ENCODE peak calls at places on chromosomes 12 and 14, in seven cellular contexts. One of them, this sample, is unnamed. For H3K4me1, the result is how much of the 10 kb centered on the place peaks cover.

GRCh38 chr12:14948672-14949071 is 10.3 kb upstream of the ERP27 start:
- DNase-seq in IMR-90: peak
- DNase-seq in trophoblast cell: peak
- DNase-seq in H1: no peak
- DNase-seq in mesendoderm: peak
- DNase-seq in neuronal stem cell: no peak
- DNase-seq in H9: no peak
- DNase-seq in this sample: peak

GRCh38 chr12:24661657-24662096 is 287.2 kb downstream of the BCAT1 start:
- DNase-seq in H1: no peak
- DNase-seq in trophoblast cell: peak
- DNase-seq in IMR-90: peak
- DNase-seq in H9: no peak
- DNase-seq in neuronal stem cell: no peak
- DNase-seq in mesendoderm: no peak
- DNase-seq in this sample: peak

GRCh38 chr12:39176376-39176775 is 266.5 kb downstream of the KIF21A start:
- DNase-seq in trophoblast cell: peak
- DNase-seq in neuronal stem cell: no peak
- DNase-seq in IMR-90: no peak
- DNase-seq in H1: no peak
- DNase-seq in mesendoderm: no peak
- DNase-seq in H9: no peak
- DNase-seq in this sample: peak

GRCh38 chr14:102826161-102826560 is 48.9 kb downstream of the TRAF3 start:
- DNase-seq in H1: no peak
- DNase-seq in IMR-90: no peak
- DNase-seq in neuronal stem cell: no peak
- DNase-seq in mesendoderm: no peak
- DNase-seq in H9: no peak
- DNase-seq in trophoblast cell: no peak
- DNase-seq in this sample: no peak

GRCh38 chr14:106094654-106095189 is 568.3 kb downstream of the TMEM121 start:
- DNase-seq in neuronal stem cell: no peak
- DNase-seq in H1: no peak
- DNase-seq in mesendoderm: peak
- DNase-seq in trophoblast cell: no peak
- DNase-seq in IMR-90: no peak
- DNase-seq in H9: no peak
- DNase-seq in this sample: no peak

GRCh38 chr14:53432378-53432802 is 279.3 kb upstream of the DDHD1 start:
- DNase-seq in IMR-90: peak
- DNase-seq in H1: peak
- DNase-seq in mesendoderm: peak
- DNase-seq in neuronal stem cell: peak
- DNase-seq in H9: peak
- DNase-seq in trophoblast cell: peak
- DNase-seq in this sample: peak

GRCh38 chr12:52332381-52332780 is 11.2 kb upstream of the KRT83 start:
- DNase-seq in trophoblast cell: no peak
- DNase-seq in IMR-90: no peak
- DNase-seq in H9: no peak
- DNase-seq in neuronal stem cell: no peak
- DNase-seq in H1: no peak
- DNase-seq in mesendoderm: no peak
- DNase-seq in this sample: no peak

GRCh38 chr14:31549817-31550216 is 11.4 kb upstream of the NUBPL start:
- DNase-seq in IMR-90: no peak
- DNase-seq in neuronal stem cell: no peak
- DNase-seq in mesendoderm: no peak
- DNase-seq in H9: no peak
- DNase-seq in H1: no peak
- DNase-seq in trophoblast cell: no peak
- DNase-seq in this sample: no peak

GRCh38 chr14:51240804-51241380 is 845 bp downstream of the TMX1 start:
- DNase-seq in H1: no peak
- DNase-seq in mesendoderm: no peak
- DNase-seq in H9: no peak
- DNase-seq in neuronal stem cell: no peak
- DNase-seq in IMR-90: no peak
- DNase-seq in trophoblast cell: no peak
- DNase-seq in this sample: no peak

GRCh38 chr12:127509066-127509778 is 757.7 kb upstream of the TMEM132C start:
- DNase-seq in H9: no peak
- DNase-seq in trophoblast cell: no peak
- DNase-seq in IMR-90: peak
- DNase-seq in H1: no peak
- DNase-seq in mesendoderm: no peak
- DNase-seq in neuronal stem cell: no peak
- DNase-seq in this sample: peak

GRCh38 chr14:21436567-21437062 is 19.3 kb downstream of the CHD8 start:
- DNase-seq in H1: no peak
- DNase-seq in IMR-90: no peak
- DNase-seq in mesendoderm: no peak
- DNase-seq in neuronal stem cell: no peak
- DNase-seq in H9: no peak
- DNase-seq in trophoblast cell: no peak
- DNase-seq in this sample: no peak

GRCh38 chr14:86654558-86655184 is 1124.7 kb downstream of the FLRT2 start:
- DNase-seq in H9: peak
- DNase-seq in H1: no peak
- DNase-seq in mesendoderm: peak
- DNase-seq in IMR-90: peak
- DNase-seq in trophoblast cell: peak
- DNase-seq in neuronal stem cell: peak
- DNase-seq in this sample: peak

GRCh38 chr14:105168093-105168420 is 519 bp downstream of the JAG2 start:
- DNase-seq in mesendoderm: no peak
- DNase-seq in IMR-90: no peak
- DNase-seq in neuronal stem cell: no peak
- DNase-seq in trophoblast cell: no peak
- DNase-seq in H9: no peak
- DNase-seq in H1: no peak
- DNase-seq in this sample: no peak

GRCh38 chr14:33307691-33308369 is 369.2 kb downstream of the NPAS3 start:
- DNase-seq in neuronal stem cell: no peak
- DNase-seq in H1: no peak
- DNase-seq in mesendoderm: no peak
- DNase-seq in IMR-90: no peak
- DNase-seq in H9: no peak
- DNase-seq in trophoblast cell: peak
- DNase-seq in this sample: peak

GRCh38 chr14:22837059-22837749 is 819 bp downstream of the MMP14 start:
- DNase-seq in H9: no peak
- DNase-seq in H1: no peak
- DNase-seq in neuronal stem cell: no peak
- DNase-seq in mesendoderm: peak
- DNase-seq in IMR-90: peak
- DNase-seq in trophoblast cell: peak
- DNase-seq in this sample: peak

GRCh38 chr14:75879031-75879430 is 102.8 kb downstream of the TGFB3 start:
- DNase-seq in IMR-90: peak
- DNase-seq in H9: no peak
- DNase-seq in H1: no peak
- DNase-seq in trophoblast cell: peak
- DNase-seq in mesendoderm: no peak
- DNase-seq in neuronal stem cell: no peak
- DNase-seq in this sample: peak
- H2AK5ac ChIP-seq in IMR-90: no peak
- H2AK5ac ChIP-seq in H9: no peak
- H2AK5ac ChIP-seq in H1: no peak
- H2AK5ac ChIP-seq in trophoblast cell: no peak
- H2AK5ac ChIP-seq in mesendoderm: no peak
- H2AK5ac ChIP-seq in neuronal stem cell: no peak
- H2AK5ac ChIP-seq in this sample: no peak

GRCh38 chr14:55066223-55066622 is 14.8 kb downstream of the MAPK1IP1L start:
- DNase-seq in H1: no peak
- DNase-seq in H9: no peak
- DNase-seq in mesendoderm: no peak
- DNase-seq in trophoblast cell: no peak
- DNase-seq in IMR-90: no peak
- DNase-seq in neuronal stem cell: no peak
- DNase-seq in this sample: no peak
- H3K18ac ChIP-seq in H1: no peak
- H3K18ac ChIP-seq in H9: no peak
- H3K18ac ChIP-seq in mesendoderm: no peak
- H3K18ac ChIP-seq in trophoblast cell: no peak
- H3K18ac ChIP-seq in IMR-90: no peak
- H3K18ac ChIP-seq in neuronal stem cell: no peak
- H3K18ac ChIP-seq in this sample: no peak

DNA sequence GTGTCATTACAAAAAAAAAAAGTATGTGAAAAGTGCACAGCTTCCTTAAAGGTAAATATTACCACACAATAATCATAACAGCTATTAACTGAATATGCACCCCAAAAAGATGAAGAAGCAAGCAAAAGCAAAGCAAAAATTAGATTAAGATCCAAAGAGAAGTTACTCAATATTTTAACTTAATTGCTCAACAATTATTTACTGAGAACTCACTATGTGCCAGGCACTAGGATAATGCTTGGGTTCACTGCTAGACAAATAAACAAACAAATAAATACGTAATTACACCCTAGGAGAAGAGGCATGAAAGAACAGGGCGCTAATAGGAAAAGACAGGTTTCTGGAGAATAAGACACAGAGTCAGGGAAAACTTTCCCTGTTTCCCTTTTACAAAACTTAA is 33.4 kb downstream of the PPP1R12A start:
- DNase-seq in H1: no peak
- DNase-seq in mesendoderm: no peak
- DNase-seq in H9: no peak
- DNase-seq in IMR-90: no peak
- DNase-seq in trophoblast cell: no peak
- DNase-seq in neuronal stem cell: no peak
- DNase-seq in this sample: no peak
- H3K4me1 ChIP-seq in H1: under half
- H3K4me1 ChIP-seq in mesendoderm: under half
- H3K4me1 ChIP-seq in H9: under half
- H3K4me1 ChIP-seq in IMR-90: under half
- H3K4me1 ChIP-seq in trophoblast cell: under half
- H3K4me1 ChIP-seq in neuronal stem cell: under half
- H3K4me1 ChIP-seq in this sample: under half

DNA sequence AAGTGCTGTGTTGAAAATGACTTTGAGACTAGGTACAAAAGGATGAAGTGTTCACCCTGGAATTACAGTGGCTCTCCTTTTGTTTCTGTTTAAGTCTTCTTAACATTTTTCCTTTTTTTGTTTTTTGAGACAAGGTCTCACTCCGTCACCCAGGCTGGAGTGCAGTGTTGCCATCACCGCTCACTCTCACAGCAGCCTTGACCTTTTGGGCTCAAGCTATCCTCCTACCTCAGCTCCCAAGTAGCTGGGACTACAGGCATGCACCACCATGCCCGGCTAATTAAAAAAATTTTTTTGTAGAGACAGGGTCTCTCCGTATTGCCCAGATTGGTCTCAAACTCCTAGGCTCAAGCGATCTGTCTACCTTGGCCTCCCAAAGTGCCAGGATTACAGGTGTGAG is 20.1 kb downstream of the ERC1 start:
- DNase-seq in IMR-90: no peak
- DNase-seq in neuronal stem cell: no peak
- DNase-seq in H1: no peak
- DNase-seq in H9: no peak
- DNase-seq in trophoblast cell: no peak
- DNase-seq in mesendoderm: no peak
- DNase-seq in this sample: no peak
- H2AK5ac ChIP-seq in IMR-90: no peak
- H2AK5ac ChIP-seq in neuronal stem cell: no peak
- H2AK5ac ChIP-seq in H1: no peak
- H2AK5ac ChIP-seq in H9: no peak
- H2AK5ac ChIP-seq in trophoblast cell: no peak
- H2AK5ac ChIP-seq in mesendoderm: no peak
- H2AK5ac ChIP-seq in this sample: no peak

GRCh38 chr14:75607842-75608640 is 29.6 kb downstream of the FLVCR2 start:
- DNase-seq in trophoblast cell: peak
- DNase-seq in neuronal stem cell: no peak
- DNase-seq in IMR-90: no peak
- DNase-seq in mesendoderm: no peak
- DNase-seq in H9: no peak
- DNase-seq in H1: no peak
- DNase-seq in this sample: no peak

GRCh38 chr14:75614179-75614578 is 35.8 kb downstream of the FLVCR2 start:
- DNase-seq in H9: no peak
- DNase-seq in IMR-90: no peak
- DNase-seq in mesendoderm: no peak
- DNase-seq in neuronal stem cell: no peak
- DNase-seq in trophoblast cell: peak
- DNase-seq in H1: no peak
- DNase-seq in this sample: no peak

GRCh38 chr14:75609606-75610476 is 31.4 kb downstream of the FLVCR2 start:
- DNase-seq in neuronal stem cell: no peak
- DNase-seq in H1: no peak
- DNase-seq in H9: no peak
- DNase-seq in IMR-90: no peak
- DNase-seq in mesendoderm: no peak
- DNase-seq in trophoblast cell: no peak
- DNase-seq in this sample: no peak

GRCh38 chr14:75612157-75612556 is 33.7 kb downstream of the FLVCR2 start:
- DNase-seq in trophoblast cell: peak
- DNase-seq in IMR-90: no peak
- DNase-seq in H1: no peak
- DNase-seq in H9: no peak
- DNase-seq in neuronal stem cell: no peak
- DNase-seq in mesendoderm: no peak
- DNase-seq in this sample: no peak

GRCh38 chr14:75610839-75611238 is 32.4 kb downstream of the FLVCR2 start:
- DNase-seq in H9: no peak
- DNase-seq in H1: no peak
- DNase-seq in neuronal stem cell: no peak
- DNase-seq in trophoblast cell: peak
- DNase-seq in IMR-90: no peak
- DNase-seq in mesendoderm: no peak
- DNase-seq in this sample: peak
- H3K18ac ChIP-seq in H9: no peak
- H3K18ac ChIP-seq in H1: no peak
- H3K18ac ChIP-seq in neuronal stem cell: no peak
- H3K18ac ChIP-seq in trophoblast cell: no peak
- H3K18ac ChIP-seq in IMR-90: no peak
- H3K18ac ChIP-seq in mesendoderm: no peak
- H3K18ac ChIP-seq in this sample: no peak

DNA sequence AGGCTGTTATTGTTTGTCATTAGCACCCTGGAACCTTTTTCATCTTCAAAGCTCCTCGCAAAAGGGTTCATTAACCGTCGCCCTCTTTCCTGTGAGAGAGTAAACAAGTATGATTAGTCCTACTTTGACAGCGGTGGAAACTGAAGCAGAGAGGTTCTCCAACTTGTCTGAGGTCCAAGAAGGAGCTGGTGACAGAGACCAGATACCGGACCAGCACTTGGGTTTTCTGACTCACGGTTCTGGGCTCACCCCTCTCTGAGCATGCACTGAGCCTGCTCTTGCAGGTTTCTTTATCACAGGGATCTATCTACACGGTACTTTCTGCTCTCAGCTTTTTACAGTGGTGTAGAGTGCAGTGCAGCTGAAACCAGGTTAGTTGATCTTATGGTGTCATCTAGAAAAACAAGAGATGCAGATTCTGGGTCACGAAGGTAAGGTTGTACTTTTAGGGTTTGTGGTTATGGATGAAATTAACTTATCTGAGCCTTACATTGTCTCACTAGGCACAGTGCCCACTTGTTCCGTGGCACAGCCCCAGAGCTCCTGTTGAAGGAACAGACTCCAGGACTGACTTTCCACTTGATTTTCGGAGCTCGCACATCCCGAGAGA is 62.1 kb downstream of the PPP2R5C start:
- DNase-seq in trophoblast cell: no peak
- DNase-seq in IMR-90: no peak
- DNase-seq in neuronal stem cell: no peak
- DNase-seq in H1: no peak
- DNase-seq in mesendoderm: no peak
- DNase-seq in H9: no peak
- DNase-seq in this sample: peak
- H3K4me1 ChIP-seq in trophoblast cell: under half
- H3K4me1 ChIP-seq in IMR-90: under half
- H3K4me1 ChIP-seq in neuronal stem cell: under half
- H3K4me1 ChIP-seq in H1: under half
- H3K4me1 ChIP-seq in mesendoderm: under half
- H3K4me1 ChIP-seq in H9: under half
- H3K4me1 ChIP-seq in this sample: under half